ENCODE peak calls at places on chromosomes 6 and 20, in five cellular contexts. U is psoas muscle, T is GM12878, F is fibroblast of lung, R is vagina. Y is an unnamed sample. For H3K4me1 and H3K36me3, the result is how much of the 10 kb centered on the place peaks cover.

GRCh38 chr6:132023490-132023889 is 72.3 kb upstream of the CCN2 start:
- DNase-seq in U (no peak), T (no peak), F (no peak), R (no peak), Y (no peak)

GRCh38 chr20:36604952-36605308 is 649 bp upstream of the RAB5IF start:
- DNase-seq in U (peak), T (peak), F (no peak), R (no peak), Y (no peak)

GRCh38 chr20:63881451-63882226 is 13.3 kb upstream of the DNAJC5 start:
- DNase-seq in U (no peak), T (no peak), F (no peak), R (no peak), Y (no peak)

GRCh38 chr20:51930775-51931174 is 128.5 kb upstream of the SALL4 start:
- DNase-seq in U (no peak), T (no peak), F (peak), R (no peak), Y (no peak)

GRCh38 chr20:16360668-16361067 is 212.6 kb downstream of the KIF16B start:
- DNase-seq in U (no peak), T (no peak), F (no peak), R (no peak), Y (no peak)

GRCh38 chr20:11686900-11687543 is 230.7 kb upstream of the BTBD3 start:
- DNase-seq in U (peak), T (no peak), F (peak), R (no peak), Y (no peak)

GRCh38 chr6:3697609-3698008 is 53.9 kb downstream of the PXDC1 start:
- DNase-seq in U (no peak), T (no peak), F (peak), R (no peak), Y (no peak)

GRCh38 chr6:168636147-168636982 is 195.4 kb downstream of the SMOC2 start:
- DNase-seq in U (no peak), T (no peak), F (no peak), R (no peak), Y (no peak)

GRCh38 chr6:54681987-54682386 is 164.6 kb upstream of the FAM83B start:
- DNase-seq in U (no peak), T (no peak), F (peak), R (no peak), Y (no peak)

GRCh38 chr6:37406942-37407341 is 26.1 kb upstream of the CMTR1 start:
- DNase-seq in U (no peak), T (no peak), F (no peak), R (no peak), Y (no peak)

GRCh38 chr6:95321106-95321505 is 256.2 kb upstream of the MANEA start:
- DNase-seq in U (no peak), T (no peak), F (peak), R (no peak), Y (no peak)

GRCh38 chr6:24540197-24540596 is 45.4 kb downstream of the ALDH5A1 start:
- DNase-seq in U (no peak), T (no peak), F (no peak), R (no peak), Y (no peak)

GRCh38 chr6:122997541-122998150 is 1.6 kb downstream of the CLVS2 start:
- DNase-seq in U (no peak), T (no peak), F (no peak), R (no peak), Y (no peak)

GRCh38 chr6:89359561-89359960 is 7.0 kb upstream of the UBE2J1 start:
- DNase-seq in U (no peak), T (no peak), F (no peak), R (no peak), Y (no peak)
- H3K4me1 ChIP-seq in U (under half), T (half or more), F (under half), R (under half), Y (under half)

GRCh38 chr6:46867411-46867810 is 54.3 kb downstream of the ADGRF5 start:
- DNase-seq in U (no peak), T (no peak), F (no peak), R (no peak), Y (no peak)

GRCh38 chr6:46862381-46862780 is 59.4 kb downstream of the ADGRF5 start:
- DNase-seq in U (no peak), T (no peak), F (no peak), R (no peak), Y (no peak)

GRCh38 chr6:46865221-46865620 is 56.5 kb downstream of the ADGRF5 start:
- DNase-seq in U (no peak), T (no peak), F (no peak), R (no peak), Y (no peak)

DNA sequence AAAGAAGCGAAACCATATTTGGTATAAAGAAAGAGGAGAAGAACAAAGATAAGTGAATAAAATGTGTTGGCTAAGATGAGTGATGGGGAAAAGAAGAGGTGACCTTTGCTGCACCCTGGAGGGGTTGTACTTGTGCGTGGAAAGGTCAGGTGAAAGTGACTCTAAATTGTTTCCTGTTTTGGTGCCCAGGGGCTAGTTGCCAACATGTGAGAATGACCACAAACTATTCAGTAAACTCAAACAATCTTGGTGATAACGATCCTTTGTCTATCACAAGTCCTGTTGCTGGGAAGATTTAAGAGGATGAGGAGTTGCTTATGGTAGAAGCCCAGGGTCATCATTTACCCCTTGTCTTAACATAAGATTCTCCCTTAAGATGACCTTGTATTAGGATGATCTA is 57.9 kb downstream of the ADGRF5 start:
- DNase-seq in U (no peak), T (no peak), F (no peak), R (no peak), Y (no peak)
- H3K36me3 ChIP-seq in U (under half), T (under half), F (under half), R (under half), Y (under half)

GRCh38 chr6:134221250-134221649 is 96.7 kb downstream of the SGK1 start:
- DNase-seq in U (no peak), T (no peak), F (no peak), R (no peak), Y (no peak)

GRCh38 chr6:134217516-134218140 is 100.3 kb downstream of the SGK1 start:
- DNase-seq in U (no peak), T (no peak), F (no peak), R (no peak), Y (no peak)

GRCh38 chr6:134211297-134211696 is 106.6 kb downstream of the SGK1 start:
- DNase-seq in U (no peak), T (no peak), F (no peak), R (no peak), Y (no peak)

GRCh38 chr6:134216304-134217029 is 101.4 kb downstream of the SGK1 start:
- DNase-seq in U (no peak), T (no peak), F (no peak), R (no peak), Y (no peak)

GRCh38 chr6:134217110-134217509 is 100.8 kb downstream of the SGK1 start:
- DNase-seq in U (no peak), T (no peak), F (no peak), R (no peak), Y (no peak)
- H3K27ac ChIP-seq in U (no peak), T (no peak), F (no peak), R (peak), Y (no peak)

GRCh38 chr6:21826031-21826430 is 232.5 kb downstream of the SOX4 start:
- DNase-seq in U (no peak), T (no peak), F (no peak), R (no peak), Y (no peak)

GRCh38 chr6:21826460-21826859 is 232.9 kb downstream of the SOX4 start:
- DNase-seq in U (no peak), T (no peak), F (no peak), R (no peak), Y (no peak)

GRCh38 chr6:21827425-21828192 is 234.1 kb downstream of the SOX4 start:
- DNase-seq in U (no peak), T (no peak), F (peak), R (no peak), Y (no peak)

GRCh38 chr6:21829126-21829525 is 235.6 kb downstream of the SOX4 start:
- DNase-seq in U (no peak), T (no peak), F (no peak), R (no peak), Y (no peak)

DNA sequence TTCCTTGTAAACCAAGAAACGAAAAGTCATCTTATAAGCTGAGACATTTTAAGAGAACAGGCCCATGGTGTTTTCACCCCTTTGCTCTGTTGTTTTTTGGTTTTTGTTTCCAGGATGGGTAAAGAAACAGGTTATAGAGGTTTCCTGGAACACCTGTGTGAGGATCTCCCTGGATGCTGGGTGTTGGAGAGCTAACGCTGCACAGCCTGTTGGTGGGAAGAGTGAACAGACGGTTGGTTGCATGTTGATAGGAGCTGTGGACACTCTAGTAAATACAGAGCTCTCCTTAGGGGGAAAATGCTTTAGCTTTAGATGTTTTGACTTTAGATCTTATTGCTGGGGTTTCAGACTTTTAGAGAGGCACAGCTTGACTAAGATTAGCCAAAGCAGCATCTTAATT is 235.1 kb downstream of the SOX4 start:
- DNase-seq in U (no peak), T (no peak), F (no peak), R (no peak), Y (no peak)
- H3K4me1 ChIP-seq in U (under half), T (under half), F (under half), R (under half), Y (under half)

GRCh38 chr6:148548065-148548748 is 198.6 kb upstream of the UST start:
- DNase-seq in U (no peak), T (no peak), F (peak), R (no peak), Y (no peak)

GRCh38 chr6:148547110-148547509 is 199.7 kb upstream of the UST start:
- DNase-seq in U (no peak), T (no peak), F (no peak), R (no peak), Y (no peak)

GRCh38 chr6:148544421-148544820 is 201.8 kb downstream of the SASH1 start:
- DNase-seq in U (no peak), T (no peak), F (no peak), R (no peak), Y (no peak)

GRCh38 chr6:148548749-148549140 is 198.1 kb upstream of the UST start:
- DNase-seq in U (no peak), T (no peak), F (peak), R (no peak), Y (no peak)

DNA sequence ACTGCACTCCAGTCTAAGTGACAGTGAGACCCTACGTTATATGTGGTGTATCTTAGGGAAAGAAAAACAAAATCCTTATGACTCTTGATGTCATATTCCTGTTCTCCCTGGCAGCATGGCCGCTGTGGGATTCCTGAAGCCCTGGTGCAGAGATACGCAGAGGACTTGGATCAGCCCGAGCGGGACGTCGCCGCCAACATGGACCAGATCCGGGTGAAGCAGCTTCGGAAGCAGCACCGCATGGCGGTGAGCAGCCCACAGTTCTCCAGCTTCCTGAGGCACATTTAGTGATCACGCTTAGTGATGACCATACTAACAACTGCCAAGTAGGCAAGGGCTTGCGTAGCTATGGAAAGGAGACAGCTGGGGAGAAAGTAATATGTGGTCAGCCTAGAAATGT is 200.9 kb upstream of the UST start:
- DNase-seq in U (no peak), T (no peak), F (no peak), R (no peak), Y (no peak)
- H3K36me3 ChIP-seq in U (half or more), T (under half), F (under half), R (under half), Y (under half)

DNA sequence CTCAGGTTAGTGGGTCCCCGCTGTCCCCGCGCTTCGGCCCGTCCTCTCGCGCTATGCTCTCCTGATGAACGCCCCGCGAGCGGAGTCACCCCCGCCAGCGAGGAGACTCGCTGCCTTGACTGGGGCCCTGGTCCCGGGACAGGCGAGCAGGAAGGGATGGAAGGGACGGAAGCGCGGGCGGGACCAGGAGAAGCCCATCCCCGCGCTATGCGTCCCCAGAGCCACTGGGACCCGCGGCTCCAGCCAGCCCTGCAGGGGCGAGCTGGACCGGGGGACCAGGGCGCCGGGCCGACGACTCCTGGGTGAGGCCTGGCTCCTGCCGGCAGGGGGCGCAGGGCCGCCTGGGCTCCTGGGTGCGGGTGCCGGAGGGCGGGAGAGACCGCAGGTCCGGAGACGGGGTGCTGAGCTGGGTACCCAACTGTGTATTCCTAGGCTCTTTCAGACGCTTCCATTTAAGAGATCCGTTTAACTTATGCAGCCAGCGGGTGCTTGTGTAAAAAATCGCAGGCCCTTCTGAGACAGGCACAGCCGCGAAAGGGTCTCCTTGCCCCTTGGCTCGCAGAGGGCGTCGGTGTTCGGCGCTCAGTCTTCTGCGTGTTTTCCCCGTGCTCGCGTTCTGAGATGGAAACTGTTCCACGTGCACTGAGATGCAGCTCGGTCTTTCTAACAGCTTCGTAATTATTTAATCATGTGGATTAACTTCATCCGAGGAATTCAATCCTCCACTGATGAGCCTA is 580 bp upstream of the SYCP2 start:
- DNase-seq in U (peak), T (no peak), F (peak), R (no peak), Y (no peak)
- H3K27ac ChIP-seq in U (peak), T (no peak), F (no peak), R (peak), Y (no peak)

DNA sequence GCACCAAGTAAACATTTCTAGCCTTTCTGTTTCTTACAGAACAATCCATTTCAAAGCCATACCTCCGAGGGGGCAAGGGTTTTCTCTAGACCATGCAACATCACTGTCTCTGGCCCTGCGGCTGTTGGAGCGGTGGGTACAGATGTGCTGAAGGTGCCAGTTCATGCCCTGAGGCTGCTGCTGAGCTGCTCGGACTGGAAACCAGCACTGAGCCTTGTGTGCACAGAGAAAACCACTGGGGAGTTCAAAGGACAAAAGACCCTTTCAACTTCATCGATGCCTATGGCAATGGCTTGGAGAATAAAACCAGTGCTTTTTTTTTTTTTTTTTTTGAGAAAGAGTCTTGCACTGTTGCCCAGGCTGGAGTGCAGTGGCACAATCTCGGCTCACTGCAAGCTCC is 93.3 kb upstream of the IYD start:
- DNase-seq in U (no peak), T (no peak), F (no peak), R (no peak), Y (no peak)
- H3K4me1 ChIP-seq in U (under half), T (under half), F (under half), R (under half), Y (under half)

GRCh38 chr20:34427331-34427730 is 64.3 kb downstream of the ITCH start:
- DNase-seq in U (no peak), T (no peak), F (no peak), R (no peak), Y (no peak)

GRCh38 chr20:34420146-34420545 is 57.1 kb downstream of the ITCH start:
- DNase-seq in U (no peak), T (no peak), F (peak), R (no peak), Y (no peak)

GRCh38 chr20:34420975-34421374 is 57.9 kb downstream of the ITCH start:
- DNase-seq in U (no peak), T (no peak), F (no peak), R (no peak), Y (no peak)

GRCh38 chr20:34426026-34426425 is 63.0 kb downstream of the ITCH start:
- DNase-seq in U (no peak), T (no peak), F (no peak), R (no peak), Y (no peak)

DNA sequence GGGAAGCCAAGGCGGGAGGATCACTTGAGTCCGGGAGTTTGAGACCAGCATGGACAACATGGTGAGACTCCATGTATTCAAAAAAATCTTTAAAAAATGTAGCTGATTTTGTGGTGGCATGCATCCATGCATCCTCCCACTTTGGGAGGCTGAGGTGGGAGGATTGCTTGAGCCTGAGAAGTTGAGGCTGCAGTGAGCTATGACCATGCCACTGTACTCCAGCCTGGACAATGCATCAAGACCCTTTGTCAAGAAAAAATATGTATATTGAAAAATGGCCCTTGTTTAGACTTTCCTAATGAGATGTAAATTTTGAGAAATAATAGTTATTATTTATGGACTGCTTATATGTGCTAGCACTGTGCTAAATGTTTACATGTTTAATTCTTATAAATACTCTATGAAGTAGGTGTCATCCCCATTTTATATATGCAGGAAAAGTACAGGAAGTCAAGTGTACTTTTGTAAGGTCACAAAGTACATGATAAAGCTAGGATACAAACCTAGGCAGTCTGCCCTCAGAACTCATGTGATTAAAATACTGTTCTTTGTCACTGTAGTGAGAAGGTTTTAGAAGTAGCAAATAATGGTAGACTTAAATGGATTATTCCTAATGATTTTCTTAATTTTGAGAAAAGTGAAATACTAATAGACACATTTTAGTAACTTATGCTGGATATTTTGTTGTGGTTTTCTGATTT is 58.8 kb downstream of the ITCH start:
- DNase-seq in U (no peak), T (no peak), F (no peak), R (no peak), Y (no peak)
- H3K36me3 ChIP-seq in U (half or more), T (under half), F (under half), R (under half), Y (under half)

GRCh38 chr20:18738055-18738454 is 75.5 kb upstream of the SCP2D1 start:
- DNase-seq in U (no peak), T (no peak), F (peak), R (no peak), Y (no peak)
- H3K27ac ChIP-seq in U (no peak), T (no peak), F (no peak), R (peak), Y (no peak)

Y was measured in iPS DF 6.9.